ENCODE peak calls at places on chromosomes 2 and 18, in ten cellular contexts. B is glutamatergic neuron, A is mucosa of descending colon, E is progenitor cell of endocrine pancreas, D is A673, P is cardiac fibroblast, L is epithelial cell of esophagus, F is neural crest cell, H is HL-60, R is tibial nerve. S is an unnamed sample.

GRCh38 chr2:171522804-171523338 is 597 bp downstream of the CYBRD1 start:
- DNase-seq in B (peak), A (no peak), E (peak), D (peak), P (no peak), L (peak), F (peak), H (peak), R (no peak), S (peak)

GRCh38 chr2:59851848-59852475 is 701.5 kb downstream of the BCL11A start:
- DNase-seq in B (no peak), A (no peak), E (no peak), D (no peak), P (no peak), L (no peak), F (no peak), H (no peak), R (no peak), S (no peak)

GRCh38 chr2:95008311-95008710 is 17.2 kb upstream of the MAL start:
- DNase-seq in B (no peak), A (no peak), E (no peak), D (no peak), P (no peak), L (no peak), F (no peak), H (no peak), R (no peak), S (no peak)

GRCh38 chr18:76610012-76610411 is 115.0 kb upstream of the ZNF516 start:
- DNase-seq in B (no peak), A (no peak), E (no peak), D (no peak), P (no peak), L (no peak), F (no peak), H (no peak), R (no peak), S (no peak)

GRCh38 chr2:30641765-30642341 is 165.4 kb downstream of the CAPN13 start:
- DNase-seq in B (no peak), A (no peak), E (no peak), D (no peak), P (no peak), L (no peak), F (no peak), H (no peak), R (no peak), S (no peak)

GRCh38 chr2:239935789-239936758 is 89.1 kb downstream of the NDUFA10 start:
- DNase-seq in B (peak), A (no peak), E (no peak), D (no peak), P (no peak), L (peak), F (no peak), H (no peak), R (no peak), S (no peak)

GRCh38 chr18:74303936-74304335 is 11.7 kb upstream of the C18orf63 start:
- DNase-seq in B (no peak), A (no peak), E (no peak), D (no peak), P (peak), L (peak), F (no peak), H (no peak), R (no peak), S (no peak)

GRCh38 chr18:41532344-41533086 is 422.5 kb upstream of the PIK3C3 start:
- DNase-seq in B (no peak), A (no peak), E (no peak), D (peak), P (peak), L (peak), F (no peak), H (no peak), R (no peak), S (no peak)

GRCh38 chr2:214261683-214262082 is 149.2 kb upstream of the VWC2L start:
- DNase-seq in B (no peak), A (no peak), E (no peak), D (no peak), P (no peak), L (peak), F (no peak), H (no peak), R (no peak), S (no peak)

GRCh38 chr18:56043691-56044090 is 455.7 kb upstream of the TCF4 start:
- DNase-seq in B (no peak), A (no peak), E (no peak), D (no peak), P (no peak), L (no peak), F (peak), H (no peak), R (no peak), S (peak)

GRCh38 chr2:72157871-72158771 is 10.5 kb upstream of the CYP26B1 start:
- DNase-seq in B (no peak), A (no peak), E (no peak), D (no peak), P (no peak), L (no peak), F (no peak), H (no peak), R (no peak), S (no peak)

GRCh38 chr2:235807347-235807746 is 313.5 kb downstream of the AGAP1 start:
- DNase-seq in B (peak), A (no peak), E (no peak), D (no peak), P (no peak), L (no peak), F (peak), H (no peak), R (no peak), S (no peak)

GRCh38 chr2:189783451-189783926 is 650 bp downstream of the ORMDL1 start:
- DNase-seq in B (no peak), A (no peak), E (no peak), D (peak), P (peak), L (no peak), F (no peak), H (peak), R (no peak), S (no peak)

GRCh38 chr2:111157798-111158197 is 37.1 kb downstream of the BCL2L11 start:
- DNase-seq in B (no peak), A (no peak), E (no peak), D (no peak), P (no peak), L (no peak), F (no peak), H (no peak), R (no peak), S (no peak)

GRCh38 chr2:166125557-166125956 is 2.3 kb downstream of the SCN1A start:
- DNase-seq in B (no peak), A (no peak), E (no peak), D (no peak), P (no peak), L (no peak), F (no peak), H (no peak), R (no peak), S (no peak)

GRCh38 chr2:218083352-218083676 is 14.3 kb downstream of the RUFY4 start:
- DNase-seq in B (no peak), A (no peak), E (no peak), D (no peak), P (no peak), L (no peak), F (no peak), H (no peak), R (no peak), S (no peak)

GRCh38 chr2:152493945-152494528 is 159.1 kb downstream of the FMNL2 start:
- DNase-seq in B (no peak), A (no peak), E (no peak), D (no peak), P (peak), L (no peak), F (no peak), H (no peak), R (no peak), S (no peak)

GRCh38 chr18:621181-621580 is 24.4 kb downstream of the CLUL1 start:
- DNase-seq in B (peak), A (no peak), E (no peak), D (no peak), P (peak), L (no peak), F (no peak), H (no peak), R (no peak), S (no peak)

GRCh38 chr2:168528469-168528868 is 72.4 kb downstream of the CERS6 start:
- DNase-seq in B (no peak), A (no peak), E (no peak), D (no peak), P (peak), L (no peak), F (no peak), H (no peak), R (no peak), S (no peak)

GRCh38 chr18:12314586-12315305 is 6.7 kb downstream of the TUBB6 start:
- DNase-seq in B (no peak), A (no peak), E (no peak), D (no peak), P (no peak), L (no peak), F (no peak), H (no peak), R (no peak), S (no peak)

GRCh38 chr2:226800941-226801784 is 1.5 kb upstream of the IRS1 start:
- DNase-seq in B (peak), A (peak), E (peak), D (peak), P (peak), L (peak), F (peak), H (no peak), R (peak), S (peak)

GRCh38 chr2:88608184-88608583 is 19.1 kb downstream of the EIF2AK3 start:
- DNase-seq in B (no peak), A (no peak), E (no peak), D (no peak), P (no peak), L (no peak), F (no peak), H (no peak), R (no peak), S (no peak)

GRCh38 chr2:239292956-239293355 is 107.9 kb downstream of the HDAC4 start:
- DNase-seq in B (no peak), A (no peak), E (no peak), D (no peak), P (no peak), L (no peak), F (no peak), H (no peak), R (no peak), S (no peak)

GRCh38 chr18:62672600-62672999 is 42.7 kb upstream of the PHLPP1 start:
- DNase-seq in B (no peak), A (no peak), E (no peak), D (no peak), P (no peak), L (no peak), F (no peak), H (no peak), R (no peak), S (no peak)

GRCh38 chr2:39243469-39244123 is at the start of gene CDKL4:
- DNase-seq in B (no peak), A (peak), E (no peak), D (no peak), P (no peak), L (peak), F (no peak), H (peak), R (no peak), S (no peak)

GRCh38 chr2:211068108-211068780 is 511.8 kb downstream of the CPS1 start:
- DNase-seq in B (no peak), A (no peak), E (no peak), D (peak), P (no peak), L (no peak), F (no peak), H (no peak), R (no peak), S (no peak)

GRCh38 chr2:69216535-69217332 is 170.3 kb downstream of the GFPT1 start:
- DNase-seq in B (no peak), A (no peak), E (no peak), D (no peak), P (peak), L (no peak), F (peak), H (no peak), R (no peak), S (no peak)

DNA sequence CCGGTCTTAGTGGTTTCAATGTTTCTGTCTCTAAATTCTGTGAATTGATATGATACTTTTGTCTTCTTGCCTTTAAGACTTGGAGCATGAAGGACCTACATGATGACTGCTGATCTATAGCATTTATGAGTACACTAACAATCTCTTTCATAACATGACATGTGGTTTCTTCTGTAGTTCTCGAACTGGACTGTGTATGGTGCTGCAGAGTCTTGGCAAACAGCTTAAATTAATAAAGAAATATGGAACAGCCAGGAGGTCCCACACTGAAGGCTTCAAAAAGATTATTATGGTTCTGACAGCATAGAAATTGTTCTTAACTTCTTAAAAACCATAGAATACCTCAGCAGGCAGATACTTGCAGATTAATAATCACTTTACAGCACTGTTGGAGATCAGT is 145.0 kb downstream of the DCC start:
- DNase-seq in B (no peak), A (no peak), E (no peak), D (peak), P (no peak), L (no peak), F (no peak), H (no peak), R (no peak), S (no peak)
- TF ChIP-seq CTCF in B (no peak), A (no peak), E (no peak), D (peak), P (no peak), L (no peak), F (no peak), H (no peak), R (no peak), S (no peak)

GRCh38 chr18:30889582-30890301 is 152.8 kb downstream of the DSC3 start:
- DNase-seq in B (peak), A (no peak), E (no peak), D (peak), P (peak), L (peak), F (no peak), H (no peak), R (peak), S (peak)
- TF ChIP-seq CTCF in B (peak), A (no peak), E (peak), D (peak), P (peak), L (peak), F (peak), H (no peak), R (peak), S (peak)

DNA sequence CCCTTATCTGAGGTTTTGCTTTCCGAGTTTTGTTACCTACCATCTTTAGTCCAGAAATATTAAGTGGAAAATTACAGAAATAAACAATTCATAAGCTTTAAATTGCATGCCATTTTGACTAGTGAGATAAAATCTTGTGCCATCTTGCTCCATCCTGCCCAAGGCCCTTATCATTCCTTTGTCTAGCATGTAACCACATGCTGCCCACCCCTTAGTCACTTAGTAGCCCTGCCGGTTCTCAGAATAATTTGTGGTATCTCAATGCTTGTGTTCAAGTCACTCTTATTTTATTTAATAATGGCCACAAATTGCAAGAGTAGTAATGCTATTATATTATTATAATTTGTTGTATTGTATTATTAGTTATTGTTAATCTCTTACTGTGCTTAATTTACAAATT is 36.8 kb upstream of the VPS54 start:
- DNase-seq in B (no peak), A (no peak), E (no peak), D (no peak), P (no peak), L (peak), F (no peak), H (no peak), R (no peak), S (no peak)
- TF ChIP-seq CTCF in B (no peak), A (no peak), E (no peak), D (no peak), P (no peak), L (no peak), F (no peak), H (no peak), R (no peak), S (no peak)

GRCh38 chr2:24827321-24828261 is 34.4 kb downstream of the CENPO start:
- DNase-seq in B (peak), A (peak), E (peak), D (peak), P (peak), L (peak), F (peak), H (peak), R (peak), S (peak)
- TF ChIP-seq CTCF in B (peak), A (peak), E (peak), D (peak), P (peak), L (peak), F (peak), H (peak), R (peak), S (peak)